ENCODE peak calls at places on chromosomes 13 and 19, in nine cellular contexts. One of them, this sample, is unnamed.

GRCh38 chr19:5128251-5128931 is 159.5 kb downstream of the KDM4B start:
- DNase-seq in heart right ventricle: peak
- DNase-seq in CD8-positive, alpha-beta T cell: no peak
- DNase-seq in activated CD8-positive, alpha-beta T cell treated with anti-CD3 and anti-CD28 coated beads for 36 hours: no peak
- DNase-seq in endothelial cell: no peak
- DNase-seq in fibroblast of pulmonary artery: peak
- DNase-seq in cardiac muscle cell: peak
- DNase-seq in cardiac fibroblast: peak
- DNase-seq in astrocyte of the spinal cord: peak
- DNase-seq in this sample: no peak

GRCh38 chr19:50921391-50922315 is 10.5 kb upstream of the KLK4 start:
- DNase-seq in fibroblast of pulmonary artery: no peak
- DNase-seq in cardiac muscle cell: no peak
- DNase-seq in endothelial cell: no peak
- DNase-seq in astrocyte of the spinal cord: no peak
- DNase-seq in activated CD8-positive, alpha-beta T cell treated with anti-CD3 and anti-CD28 coated beads for 36 hours: no peak
- DNase-seq in heart right ventricle: no peak
- DNase-seq in cardiac fibroblast: no peak
- DNase-seq in CD8-positive, alpha-beta T cell: no peak
- DNase-seq in this sample: no peak

GRCh38 chr19:55114566-55115145 is 2.8 kb downstream of the PPP1R12C start:
- DNase-seq in endothelial cell: no peak
- DNase-seq in cardiac fibroblast: no peak
- DNase-seq in cardiac muscle cell: no peak
- DNase-seq in CD8-positive, alpha-beta T cell: no peak
- DNase-seq in astrocyte of the spinal cord: no peak
- DNase-seq in heart right ventricle: no peak
- DNase-seq in activated CD8-positive, alpha-beta T cell treated with anti-CD3 and anti-CD28 coated beads for 36 hours: no peak
- DNase-seq in fibroblast of pulmonary artery: no peak
- DNase-seq in this sample: no peak

GRCh38 chr19:44809856-44810554 is 1.1 kb downstream of the BCAM start:
- DNase-seq in CD8-positive, alpha-beta T cell: no peak
- DNase-seq in endothelial cell: no peak
- DNase-seq in activated CD8-positive, alpha-beta T cell treated with anti-CD3 and anti-CD28 coated beads for 36 hours: no peak
- DNase-seq in fibroblast of pulmonary artery: no peak
- DNase-seq in cardiac fibroblast: no peak
- DNase-seq in heart right ventricle: no peak
- DNase-seq in astrocyte of the spinal cord: no peak
- DNase-seq in cardiac muscle cell: no peak
- DNase-seq in this sample: no peak

GRCh38 chr19:15452111-15453047 is 2.6 kb upstream of the WIZ start:
- DNase-seq in CD8-positive, alpha-beta T cell: no peak
- DNase-seq in cardiac fibroblast: peak
- DNase-seq in activated CD8-positive, alpha-beta T cell treated with anti-CD3 and anti-CD28 coated beads for 36 hours: peak
- DNase-seq in heart right ventricle: peak
- DNase-seq in endothelial cell: no peak
- DNase-seq in cardiac muscle cell: peak
- DNase-seq in fibroblast of pulmonary artery: peak
- DNase-seq in astrocyte of the spinal cord: peak
- DNase-seq in this sample: no peak

GRCh38 chr19:53091413-53091812 is 11.8 kb downstream of the ZNF160 start:
- DNase-seq in fibroblast of pulmonary artery: no peak
- DNase-seq in cardiac fibroblast: no peak
- DNase-seq in CD8-positive, alpha-beta T cell: no peak
- DNase-seq in endothelial cell: no peak
- DNase-seq in cardiac muscle cell: no peak
- DNase-seq in heart right ventricle: no peak
- DNase-seq in astrocyte of the spinal cord: no peak
- DNase-seq in activated CD8-positive, alpha-beta T cell treated with anti-CD3 and anti-CD28 coated beads for 36 hours: no peak
- DNase-seq in this sample: no peak

GRCh38 chr13:98521461-98521860 is 55.4 kb downstream of the STK24 start:
- DNase-seq in astrocyte of the spinal cord: no peak
- DNase-seq in fibroblast of pulmonary artery: no peak
- DNase-seq in CD8-positive, alpha-beta T cell: no peak
- DNase-seq in cardiac muscle cell: no peak
- DNase-seq in cardiac fibroblast: no peak
- DNase-seq in heart right ventricle: no peak
- DNase-seq in endothelial cell: no peak
- DNase-seq in activated CD8-positive, alpha-beta T cell treated with anti-CD3 and anti-CD28 coated beads for 36 hours: no peak
- DNase-seq in this sample: no peak

GRCh38 chr19:47511681-47512080 is 3.2 kb downstream of the NAPA start:
- DNase-seq in cardiac fibroblast: peak
- DNase-seq in CD8-positive, alpha-beta T cell: no peak
- DNase-seq in endothelial cell: no peak
- DNase-seq in activated CD8-positive, alpha-beta T cell treated with anti-CD3 and anti-CD28 coated beads for 36 hours: no peak
- DNase-seq in astrocyte of the spinal cord: peak
- DNase-seq in fibroblast of pulmonary artery: peak
- DNase-seq in heart right ventricle: no peak
- DNase-seq in cardiac muscle cell: peak
- DNase-seq in this sample: peak

GRCh38 chr13:79336971-79337370 is 69.1 kb downstream of the RBM26 start:
- DNase-seq in heart right ventricle: no peak
- DNase-seq in cardiac muscle cell: no peak
- DNase-seq in CD8-positive, alpha-beta T cell: no peak
- DNase-seq in cardiac fibroblast: no peak
- DNase-seq in astrocyte of the spinal cord: no peak
- DNase-seq in fibroblast of pulmonary artery: no peak
- DNase-seq in activated CD8-positive, alpha-beta T cell treated with anti-CD3 and anti-CD28 coated beads for 36 hours: no peak
- DNase-seq in endothelial cell: no peak
- DNase-seq in this sample: no peak

GRCh38 chr13:69617587-69617986 is 490.0 kb upstream of the ATXN8OS start:
- DNase-seq in activated CD8-positive, alpha-beta T cell treated with anti-CD3 and anti-CD28 coated beads for 36 hours: no peak
- DNase-seq in heart right ventricle: no peak
- DNase-seq in endothelial cell: no peak
- DNase-seq in astrocyte of the spinal cord: no peak
- DNase-seq in cardiac muscle cell: no peak
- DNase-seq in CD8-positive, alpha-beta T cell: no peak
- DNase-seq in fibroblast of pulmonary artery: no peak
- DNase-seq in cardiac fibroblast: no peak
- DNase-seq in this sample: no peak

GRCh38 chr13:111558700-111559088 is 238.3 kb downstream of the TEX29 start:
- DNase-seq in endothelial cell: no peak
- DNase-seq in astrocyte of the spinal cord: no peak
- DNase-seq in fibroblast of pulmonary artery: no peak
- DNase-seq in cardiac fibroblast: no peak
- DNase-seq in heart right ventricle: no peak
- DNase-seq in activated CD8-positive, alpha-beta T cell treated with anti-CD3 and anti-CD28 coated beads for 36 hours: no peak
- DNase-seq in cardiac muscle cell: no peak
- DNase-seq in CD8-positive, alpha-beta T cell: no peak
- DNase-seq in this sample: no peak

GRCh38 chr19:6287269-6287885 is 7.6 kb upstream of the MLLT1 start:
- DNase-seq in activated CD8-positive, alpha-beta T cell treated with anti-CD3 and anti-CD28 coated beads for 36 hours: peak
- DNase-seq in astrocyte of the spinal cord: no peak
- DNase-seq in heart right ventricle: no peak
- DNase-seq in fibroblast of pulmonary artery: no peak
- DNase-seq in cardiac muscle cell: peak
- DNase-seq in endothelial cell: no peak
- DNase-seq in CD8-positive, alpha-beta T cell: no peak
- DNase-seq in cardiac fibroblast: no peak
- DNase-seq in this sample: no peak

GRCh38 chr19:35202722-35203674 is 25.5 kb downstream of the FAM187B start:
- DNase-seq in cardiac fibroblast: no peak
- DNase-seq in CD8-positive, alpha-beta T cell: no peak
- DNase-seq in activated CD8-positive, alpha-beta T cell treated with anti-CD3 and anti-CD28 coated beads for 36 hours: no peak
- DNase-seq in astrocyte of the spinal cord: no peak
- DNase-seq in heart right ventricle: no peak
- DNase-seq in endothelial cell: no peak
- DNase-seq in cardiac muscle cell: no peak
- DNase-seq in fibroblast of pulmonary artery: no peak
- DNase-seq in this sample: no peak

GRCh38 chr13:73040479-73040878 is 18.3 kb upstream of the KLF5 start:
- DNase-seq in astrocyte of the spinal cord: no peak
- DNase-seq in fibroblast of pulmonary artery: no peak
- DNase-seq in CD8-positive, alpha-beta T cell: no peak
- DNase-seq in activated CD8-positive, alpha-beta T cell treated with anti-CD3 and anti-CD28 coated beads for 36 hours: no peak
- DNase-seq in cardiac fibroblast: no peak
- DNase-seq in endothelial cell: no peak
- DNase-seq in heart right ventricle: no peak
- DNase-seq in cardiac muscle cell: no peak
- DNase-seq in this sample: no peak

GRCh38 chr13:112181336-112182051 is 114.5 kb downstream of the SOX1 start:
- DNase-seq in heart right ventricle: no peak
- DNase-seq in fibroblast of pulmonary artery: no peak
- DNase-seq in astrocyte of the spinal cord: no peak
- DNase-seq in cardiac muscle cell: no peak
- DNase-seq in endothelial cell: no peak
- DNase-seq in CD8-positive, alpha-beta T cell: no peak
- DNase-seq in activated CD8-positive, alpha-beta T cell treated with anti-CD3 and anti-CD28 coated beads for 36 hours: no peak
- DNase-seq in cardiac fibroblast: no peak
- DNase-seq in this sample: no peak

GRCh38 chr13:20128459-20128927 is 32.4 kb downstream of the GJA3 start:
- DNase-seq in endothelial cell: no peak
- DNase-seq in heart right ventricle: no peak
- DNase-seq in fibroblast of pulmonary artery: no peak
- DNase-seq in astrocyte of the spinal cord: no peak
- DNase-seq in cardiac muscle cell: no peak
- DNase-seq in activated CD8-positive, alpha-beta T cell treated with anti-CD3 and anti-CD28 coated beads for 36 hours: no peak
- DNase-seq in CD8-positive, alpha-beta T cell: no peak
- DNase-seq in cardiac fibroblast: no peak
- DNase-seq in this sample: no peak

GRCh38 chr13:42258747-42259146 is 13.2 kb upstream of the AKAP11 start:
- DNase-seq in fibroblast of pulmonary artery: no peak
- DNase-seq in endothelial cell: no peak
- DNase-seq in activated CD8-positive, alpha-beta T cell treated with anti-CD3 and anti-CD28 coated beads for 36 hours: no peak
- DNase-seq in astrocyte of the spinal cord: no peak
- DNase-seq in CD8-positive, alpha-beta T cell: no peak
- DNase-seq in cardiac muscle cell: no peak
- DNase-seq in cardiac fibroblast: no peak
- DNase-seq in heart right ventricle: no peak
- DNase-seq in this sample: no peak

GRCh38 chr13:114090476-114090875 is 41.9 kb downstream of the RASA3 start:
- DNase-seq in activated CD8-positive, alpha-beta T cell treated with anti-CD3 and anti-CD28 coated beads for 36 hours: no peak
- DNase-seq in CD8-positive, alpha-beta T cell: no peak
- DNase-seq in heart right ventricle: no peak
- DNase-seq in cardiac fibroblast: no peak
- DNase-seq in astrocyte of the spinal cord: no peak
- DNase-seq in cardiac muscle cell: no peak
- DNase-seq in fibroblast of pulmonary artery: no peak
- DNase-seq in endothelial cell: no peak
- DNase-seq in this sample: no peak

GRCh38 chr13:114092468-114092867 is 40.0 kb downstream of the RASA3 start:
- DNase-seq in activated CD8-positive, alpha-beta T cell treated with anti-CD3 and anti-CD28 coated beads for 36 hours: no peak
- DNase-seq in fibroblast of pulmonary artery: no peak
- DNase-seq in endothelial cell: no peak
- DNase-seq in heart right ventricle: no peak
- DNase-seq in cardiac muscle cell: no peak
- DNase-seq in CD8-positive, alpha-beta T cell: no peak
- DNase-seq in cardiac fibroblast: no peak
- DNase-seq in astrocyte of the spinal cord: no peak
- DNase-seq in this sample: no peak

GRCh38 chr13:114095486-114095885 is 36.9 kb downstream of the RASA3 start:
- DNase-seq in fibroblast of pulmonary artery: no peak
- DNase-seq in cardiac muscle cell: no peak
- DNase-seq in heart right ventricle: no peak
- DNase-seq in astrocyte of the spinal cord: no peak
- DNase-seq in CD8-positive, alpha-beta T cell: no peak
- DNase-seq in cardiac fibroblast: no peak
- DNase-seq in activated CD8-positive, alpha-beta T cell treated with anti-CD3 and anti-CD28 coated beads for 36 hours: no peak
- DNase-seq in endothelial cell: no peak
- DNase-seq in this sample: no peak

GRCh38 chr13:114096031-114096485 is 36.4 kb downstream of the RASA3 start:
- DNase-seq in CD8-positive, alpha-beta T cell: no peak
- DNase-seq in endothelial cell: no peak
- DNase-seq in activated CD8-positive, alpha-beta T cell treated with anti-CD3 and anti-CD28 coated beads for 36 hours: no peak
- DNase-seq in fibroblast of pulmonary artery: no peak
- DNase-seq in heart right ventricle: no peak
- DNase-seq in cardiac fibroblast: no peak
- DNase-seq in cardiac muscle cell: no peak
- DNase-seq in astrocyte of the spinal cord: no peak
- DNase-seq in this sample: no peak

DNA sequence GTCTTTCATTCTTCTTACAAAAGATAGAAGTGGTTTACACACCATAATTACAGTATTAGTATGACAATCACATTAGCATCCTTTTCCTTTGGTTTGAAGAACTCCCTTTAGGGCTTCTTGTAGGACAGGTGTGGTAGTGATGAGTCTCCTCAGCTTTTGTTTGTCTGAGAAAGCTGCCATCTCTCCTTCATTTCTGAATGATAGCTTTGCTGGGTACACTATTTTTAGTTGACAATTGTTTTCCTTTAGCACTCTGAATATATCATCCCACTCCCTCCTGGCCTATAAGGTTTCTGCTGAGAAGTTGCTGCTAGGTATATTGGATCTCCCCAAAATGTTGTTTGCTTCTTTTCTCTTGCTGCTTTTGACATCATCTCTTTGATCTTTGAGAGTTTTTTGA is 39.3 kb downstream of the RASA3 start:
- DNase-seq in fibroblast of pulmonary artery: no peak
- DNase-seq in heart right ventricle: no peak
- DNase-seq in cardiac fibroblast: no peak
- DNase-seq in activated CD8-positive, alpha-beta T cell treated with anti-CD3 and anti-CD28 coated beads for 36 hours: no peak
- DNase-seq in endothelial cell: no peak
- DNase-seq in CD8-positive, alpha-beta T cell: no peak
- DNase-seq in astrocyte of the spinal cord: no peak
- DNase-seq in cardiac muscle cell: no peak
- DNase-seq in this sample: no peak
- TF ChIP-seq CTCF in fibroblast of pulmonary artery: no peak
- TF ChIP-seq CTCF in heart right ventricle: no peak
- TF ChIP-seq CTCF in cardiac fibroblast: no peak
- TF ChIP-seq CTCF in activated CD8-positive, alpha-beta T cell treated with anti-CD3 and anti-CD28 coated beads for 36 hours: no peak
- TF ChIP-seq CTCF in endothelial cell: no peak
- TF ChIP-seq CTCF in CD8-positive, alpha-beta T cell: no peak
- TF ChIP-seq CTCF in astrocyte of the spinal cord: no peak
- TF ChIP-seq CTCF in cardiac muscle cell: no peak
- TF ChIP-seq CTCF in this sample: no peak

GRCh38 chr13:47121092-47121763 is 224.4 kb upstream of the HTR2A start:
- DNase-seq in heart right ventricle: no peak
- DNase-seq in activated CD8-positive, alpha-beta T cell treated with anti-CD3 and anti-CD28 coated beads for 36 hours: no peak
- DNase-seq in CD8-positive, alpha-beta T cell: no peak
- DNase-seq in cardiac muscle cell: no peak
- DNase-seq in fibroblast of pulmonary artery: no peak
- DNase-seq in cardiac fibroblast: no peak
- DNase-seq in astrocyte of the spinal cord: no peak
- DNase-seq in endothelial cell: no peak
- DNase-seq in this sample: no peak

GRCh38 chr13:47126432-47126831 is 229.6 kb upstream of the HTR2A start:
- DNase-seq in CD8-positive, alpha-beta T cell: no peak
- DNase-seq in activated CD8-positive, alpha-beta T cell treated with anti-CD3 and anti-CD28 coated beads for 36 hours: no peak
- DNase-seq in heart right ventricle: no peak
- DNase-seq in cardiac fibroblast: peak
- DNase-seq in fibroblast of pulmonary artery: peak
- DNase-seq in cardiac muscle cell: peak
- DNase-seq in astrocyte of the spinal cord: no peak
- DNase-seq in endothelial cell: no peak
- DNase-seq in this sample: no peak
- TF ChIP-seq CTCF in CD8-positive, alpha-beta T cell: no peak
- TF ChIP-seq CTCF in activated CD8-positive, alpha-beta T cell treated with anti-CD3 and anti-CD28 coated beads for 36 hours: no peak
- TF ChIP-seq CTCF in heart right ventricle: no peak
- TF ChIP-seq CTCF in cardiac fibroblast: peak
- TF ChIP-seq CTCF in fibroblast of pulmonary artery: peak
- TF ChIP-seq CTCF in cardiac muscle cell: peak
- TF ChIP-seq CTCF in astrocyte of the spinal cord: peak
- TF ChIP-seq CTCF in endothelial cell: no peak
- TF ChIP-seq CTCF in this sample: no peak

GRCh38 chr13:110363009-110363408 is 55.9 kb downstream of the COL4A2 start:
- DNase-seq in cardiac fibroblast: no peak
- DNase-seq in fibroblast of pulmonary artery: no peak
- DNase-seq in heart right ventricle: no peak
- DNase-seq in activated CD8-positive, alpha-beta T cell treated with anti-CD3 and anti-CD28 coated beads for 36 hours: no peak
- DNase-seq in CD8-positive, alpha-beta T cell: no peak
- DNase-seq in astrocyte of the spinal cord: no peak
- DNase-seq in endothelial cell: peak
- DNase-seq in cardiac muscle cell: no peak
- DNase-seq in this sample: no peak
- TF ChIP-seq CTCF in cardiac fibroblast: peak
- TF ChIP-seq CTCF in fibroblast of pulmonary artery: peak
- TF ChIP-seq CTCF in heart right ventricle: peak
- TF ChIP-seq CTCF in activated CD8-positive, alpha-beta T cell treated with anti-CD3 and anti-CD28 coated beads for 36 hours: no peak
- TF ChIP-seq CTCF in CD8-positive, alpha-beta T cell: no peak
- TF ChIP-seq CTCF in astrocyte of the spinal cord: peak
- TF ChIP-seq CTCF in endothelial cell: no peak
- TF ChIP-seq CTCF in cardiac muscle cell: peak
- TF ChIP-seq CTCF in this sample: peak

GRCh38 chr19:1087813-1088418 is 7.3 kb downstream of the POLR2E start:
- DNase-seq in astrocyte of the spinal cord: no peak
- DNase-seq in cardiac muscle cell: no peak
- DNase-seq in heart right ventricle: no peak
- DNase-seq in endothelial cell: no peak
- DNase-seq in CD8-positive, alpha-beta T cell: no peak
- DNase-seq in cardiac fibroblast: no peak
- DNase-seq in fibroblast of pulmonary artery: no peak
- DNase-seq in activated CD8-positive, alpha-beta T cell treated with anti-CD3 and anti-CD28 coated beads for 36 hours: peak
- DNase-seq in this sample: no peak
- TF ChIP-seq CTCF in astrocyte of the spinal cord: no peak
- TF ChIP-seq CTCF in cardiac muscle cell: no peak
- TF ChIP-seq CTCF in heart right ventricle: no peak
- TF ChIP-seq CTCF in endothelial cell: no peak
- TF ChIP-seq CTCF in CD8-positive, alpha-beta T cell: no peak
- TF ChIP-seq CTCF in cardiac fibroblast: no peak
- TF ChIP-seq CTCF in fibroblast of pulmonary artery: no peak
- TF ChIP-seq CTCF in activated CD8-positive, alpha-beta T cell treated with anti-CD3 and anti-CD28 coated beads for 36 hours: no peak
- TF ChIP-seq CTCF in this sample: no peak

This sample was measured in D721Med.